ENCODE peak calls at places on chromosomes 5 and 9, in seven cellular contexts. S is esophagus squamous epithelium, X is PC-9, B is neural progenitor cell, A is GM12865, W is cardiac fibroblast, E is mammary epithelial cell. O is an unnamed sample.

GRCh38 chr5:140084466-140084865 is 29.4 kb upstream of the PURA start:
- DNase-seq in S (no peak), X (no peak), B (no peak), A (no peak), W (no peak), E (no peak), O (no peak)

GRCh38 chr5:126002222-126002897 is 420.8 kb upstream of the GRAMD2B start:
- DNase-seq in S (no peak), X (no peak), B (no peak), A (no peak), W (peak; percentile 98), E (peak; percentile 45), O (peak; percentile 40)

GRCh38 chr9:105632807-105633206 is 29.4 kb upstream of the TAL2 start:
- DNase-seq in S (no peak), X (no peak), B (no peak), A (no peak), W (no peak), E (no peak), O (no peak)

GRCh38 chr5:140311011-140311467 is 8.1 kb upstream of the PFDN1 start:
- DNase-seq in S (no peak), X (peak; percentile 76), B (no peak), A (no peak), W (peak; percentile 86), E (peak; percentile 86), O (peak; percentile 65)

GRCh38 chr5:139676406-139676805 is 28.3 kb downstream of the CXXC5 start:
- DNase-seq in S (no peak), X (no peak), B (no peak), A (no peak), W (no peak), E (no peak), O (no peak)

GRCh38 chr9:123997665-123998277 is 13.8 kb upstream of the LHX2 start:
- DNase-seq in S (no peak), X (no peak), B (peak; percentile 64), A (peak; percentile 89), W (peak; percentile 23), E (peak; percentile 79), O (no peak)

GRCh38 chr5:154816891-154817492 is 33.4 kb downstream of the FAXDC2 start:
- DNase-seq in S (no peak), X (no peak), B (peak; percentile 8), A (no peak), W (no peak), E (no peak), O (no peak)

GRCh38 chr5:156037151-156037909 is 289.6 kb upstream of the SGCD start:
- DNase-seq in S (no peak), X (no peak), B (no peak), A (no peak), W (no peak), E (no peak), O (no peak)

GRCh38 chr5:132100672-132101261 is 27.2 kb downstream of the CSF2 start:
- DNase-seq in S (no peak), X (peak; percentile 73), B (no peak), A (peak; percentile 82), W (no peak), E (peak; percentile 86), O (no peak)

GRCh38 chr5:112656456-112656855 is 81.2 kb upstream of the APC start:
- DNase-seq in S (no peak), X (no peak), B (no peak), A (no peak), W (no peak), E (no peak), O (no peak)

GRCh38 chr5:30856242-30856641 is 337.2 kb upstream of the CDH6 start:
- DNase-seq in S (no peak), X (no peak), B (no peak), A (no peak), W (no peak), E (no peak), O (no peak)
- H3K4me3 ChIP-seq in S (no peak overlapping the region), X (no peak overlapping the region), B (no peak overlapping the region), A (no peak overlapping the region), W (no peak overlapping the region), E (no peak overlapping the region), O (no peak overlapping the region)

GRCh38 chr5:8340739-8341344 is 471.9 kb downstream of the MTRR start:
- DNase-seq in S (no peak), X (no peak), B (peak; percentile 13), A (no peak), W (peak; percentile 47), E (peak; percentile 6), O (no peak)
- TF ChIP-seq CTCF in S (peak; percentile 28), X (peak; percentile 80), B (peak; percentile 64), A (peak; percentile 35), W (peak; percentile 49), E (peak; percentile 52), O (peak; percentile 18)

DNA sequence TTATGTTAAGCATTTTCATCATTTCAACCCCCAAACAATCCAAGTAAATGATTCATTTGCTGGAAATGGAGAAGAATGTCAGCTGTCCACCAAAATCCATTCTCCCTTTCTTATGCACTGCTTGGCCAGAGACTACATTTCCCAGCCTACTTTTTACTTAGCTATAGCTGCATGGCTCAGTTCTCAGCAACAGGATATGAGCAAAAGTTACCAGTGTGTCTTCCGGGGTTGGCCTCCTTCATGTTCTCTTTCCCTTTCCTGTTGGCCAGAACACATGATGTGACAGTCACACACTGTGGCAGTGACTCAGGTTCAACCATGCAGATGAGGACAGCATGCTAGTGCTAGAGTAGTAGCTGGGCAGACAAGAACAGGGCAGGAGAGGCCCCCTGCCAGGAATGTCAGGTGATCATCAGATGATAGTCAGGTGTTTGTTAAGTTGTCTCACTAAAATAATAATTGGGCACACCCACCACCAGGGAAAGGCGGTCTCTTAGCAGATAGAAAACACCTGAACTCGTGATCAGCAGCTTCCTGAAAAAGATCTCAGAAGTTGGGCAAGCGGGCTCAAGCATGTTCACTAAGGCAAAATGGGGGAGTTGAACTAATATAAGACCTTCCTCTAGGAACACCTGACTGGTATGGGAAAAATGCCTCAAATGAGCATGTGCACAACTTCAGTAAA is 12.2 kb downstream of the GPR150 start:
- DNase-seq in S (no peak), X (no peak), B (no peak), A (peak; percentile 75), W (peak; percentile 54), E (peak; percentile 54), O (peak; percentile 29)
- H3K4me3 ChIP-seq in S (no peak overlapping the region), X (no peak overlapping the region), B (no peak overlapping the region), A (no peak overlapping the region), W (no peak overlapping the region), E (no peak overlapping the region), O (no peak overlapping the region)

GRCh38 chr5:78841767-78842166 is 143.3 kb downstream of the ARSB start:
- DNase-seq in S (no peak), X (no peak), B (no peak), A (no peak), W (peak; percentile 23), E (no peak), O (no peak)

GRCh38 chr5:78837836-78838235 is 147.3 kb downstream of the ARSB start:
- DNase-seq in S (no peak), X (no peak), B (no peak), A (no peak), W (no peak), E (no peak), O (no peak)

GRCh38 chr5:78838753-78839152 is 146.4 kb downstream of the ARSB start:
- DNase-seq in S (no peak), X (no peak), B (no peak), A (no peak), W (no peak), E (no peak), O (no peak)

GRCh38 chr5:78845487-78845886 is 139.6 kb downstream of the ARSB start:
- DNase-seq in S (no peak), X (no peak), B (no peak), A (no peak), W (no peak), E (no peak), O (no peak)

DNA sequence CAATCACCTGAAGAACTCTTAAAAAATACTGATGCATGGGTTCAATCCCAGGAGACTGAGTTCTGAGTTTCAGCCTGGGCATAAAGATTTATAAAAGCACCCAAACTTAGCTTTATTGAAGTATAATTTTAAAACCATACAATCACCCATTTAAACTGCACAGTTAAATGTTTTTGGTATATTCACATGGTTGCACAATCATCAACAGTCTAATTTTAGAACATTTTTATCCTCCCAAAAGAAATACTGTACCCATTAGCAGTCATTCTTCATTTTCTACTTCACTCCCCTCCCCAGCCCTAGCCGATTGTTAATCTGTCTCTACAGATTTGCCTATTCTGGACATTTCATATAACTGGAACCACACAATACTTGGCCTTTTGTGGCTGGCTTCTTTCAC is 141.7 kb downstream of the ARSB start:
- DNase-seq in S (no peak), X (no peak), B (no peak), A (no peak), W (no peak), E (no peak), O (no peak)
- TF ChIP-seq CTCF in S (no peak), X (no peak), B (no peak), A (no peak), W (no peak), E (no peak), O (no peak)

GRCh38 chr5:178993955-178994579 is 1.1 kb downstream of the GRM6 start:
- DNase-seq in S (no peak), X (no peak), B (no peak), A (no peak), W (no peak), E (no peak), O (no peak)
- H3K4me3 ChIP-seq in S (no peak overlapping the region), X (no peak overlapping the region), B (peak overlapping the region; percentile 49), A (no peak overlapping the region), W (no peak overlapping the region), E (no peak overlapping the region), O (no peak overlapping the region)

GRCh38 chr9:26165426-26165825 is 487.2 kb upstream of the TUSC1 start:
- DNase-seq in S (no peak), X (no peak), B (no peak), A (no peak), W (no peak), E (no peak), O (no peak)

GRCh38 chr9:26170224-26170623 is 492.0 kb upstream of the TUSC1 start:
- DNase-seq in S (no peak), X (no peak), B (no peak), A (no peak), W (peak; percentile 13), E (no peak), O (no peak)

GRCh38 chr9:26163931-26164330 is 485.7 kb upstream of the TUSC1 start:
- DNase-seq in S (no peak), X (no peak), B (no peak), A (no peak), W (no peak), E (no peak), O (no peak)

GRCh38 chr9:26169684-26170083 is 491.4 kb upstream of the TUSC1 start:
- DNase-seq in S (no peak), X (peak; percentile 35), B (no peak), A (no peak), W (no peak), E (peak; percentile 56), O (no peak)

GRCh38 chr9:26166537-26166936 is 488.3 kb upstream of the TUSC1 start:
- DNase-seq in S (no peak), X (no peak), B (no peak), A (no peak), W (no peak), E (no peak), O (no peak)
- TF ChIP-seq CTCF in S (no peak), X (no peak), B (no peak), A (no peak), W (no peak), E (no peak), O (no peak)

O was measured in HFF-Myc.